ENCODE peak calls at places on chromosomes 13 and 19, in five cellular contexts. A is upper lobe of right lung; W is CD4-positive, alpha-beta memory T cell; S is effector memory CD4-positive, alpha-beta T cell; K is pancreas. V is an unnamed sample. For H3K9me3, the result is how much of the 10 kb centered on the place peaks cover.

GRCh38 chr13:78593129-78593528 is 10.2 kb downstream of the POU4F1 start:
- DNase-seq in A (no peak), W (no peak), S (no peak), K (no peak), V (no peak)

GRCh38 chr13:46901721-46902120 is 4.9 kb upstream of the HTR2A start:
- DNase-seq in A (no peak), W (no peak), S (no peak), K (no peak), V (no peak)

GRCh38 chr13:113029487-113030258 is 60.7 kb downstream of the MCF2L start:
- DNase-seq in A (no peak), W (peak), S (no peak), K (no peak), V (no peak)

GRCh38 chr19:46489445-46490272 is 6.0 kb downstream of the PNMA8B start:
- DNase-seq in A (peak), W (no peak), S (no peak), K (no peak), V (no peak)

GRCh38 chr13:93771782-93772181 is 545.2 kb downstream of the GPC6 start:
- DNase-seq in A (no peak), W (no peak), S (no peak), K (no peak), V (no peak)

GRCh38 chr13:110627351-110627750 is 12.0 kb downstream of the NAXD start:
- DNase-seq in A (no peak), W (no peak), S (no peak), K (no peak), V (no peak)

GRCh38 chr13:60484865-60485264 is 87.8 kb downstream of the TDRD3 start:
- DNase-seq in A (no peak), W (no peak), S (no peak), K (no peak), V (no peak)

GRCh38 chr19:12796146-12797071 is 5.1 kb downstream of the JUNB start:
- DNase-seq in A (peak), W (peak), S (peak), K (peak), V (peak)

GRCh38 chr13:24226762-24227161 is 66.2 kb downstream of the SPATA13 start:
- DNase-seq in A (no peak), W (no peak), S (no peak), K (no peak), V (no peak)

GRCh38 chr19:14114854-14115253 is 2.7 kb downstream of the PRKACA start:
- DNase-seq in A (peak), W (peak), S (peak), K (no peak), V (peak)

GRCh38 chr19:52492201-52492960 is 35.1 kb upstream of the ZNF808 start:
- DNase-seq in A (no peak), W (no peak), S (no peak), K (no peak), V (no peak)

GRCh38 chr19:46713781-46714522 is 3.0 kb downstream of the PRKD2 start:
- DNase-seq in A (peak), W (peak), S (peak), K (peak), V (peak)

GRCh38 chr13:98171806-98172569 is 5.1 kb downstream of the RNF113B start:
- DNase-seq in A (peak), W (no peak), S (no peak), K (no peak), V (no peak)

GRCh38 chr19:50455992-50456391 is 20.3 kb upstream of the EMC10 start:
- DNase-seq in A (no peak), W (no peak), S (no peak), K (no peak), V (no peak)

GRCh38 chr13:112146073-112146360 is 79.1 kb downstream of the SOX1 start:
- DNase-seq in A (peak), W (no peak), S (no peak), K (no peak), V (no peak)

GRCh38 chr19:12065100-12065538 is 588 bp downstream of the ZNF844 start:
- DNase-seq in A (no peak), W (no peak), S (no peak), K (no peak), V (no peak)

GRCh38 chr19:8262431-8262830 is 45.7 kb downstream of the CD320 start:
- DNase-seq in A (peak), W (no peak), S (no peak), K (peak), V (no peak)

GRCh38 chr19:13621413-13621812 is 115.1 kb upstream of the CACNA1A start:
- DNase-seq in A (no peak), W (no peak), S (no peak), K (no peak), V (no peak)

GRCh38 chr19:48660854-48661731 is 11.7 kb downstream of the NTN5 start:
- DNase-seq in A (peak), W (peak), S (peak), K (peak), V (peak)

GRCh38 chr13:30551194-30551593 is 66.5 kb upstream of the USPL1 start:
- DNase-seq in A (no peak), W (peak), S (no peak), K (no peak), V (no peak)

GRCh38 chr13:84810781-84811180 is 928.5 kb upstream of the SLITRK1 start:
- DNase-seq in A (no peak), W (no peak), S (no peak), K (no peak), V (no peak)

DNA sequence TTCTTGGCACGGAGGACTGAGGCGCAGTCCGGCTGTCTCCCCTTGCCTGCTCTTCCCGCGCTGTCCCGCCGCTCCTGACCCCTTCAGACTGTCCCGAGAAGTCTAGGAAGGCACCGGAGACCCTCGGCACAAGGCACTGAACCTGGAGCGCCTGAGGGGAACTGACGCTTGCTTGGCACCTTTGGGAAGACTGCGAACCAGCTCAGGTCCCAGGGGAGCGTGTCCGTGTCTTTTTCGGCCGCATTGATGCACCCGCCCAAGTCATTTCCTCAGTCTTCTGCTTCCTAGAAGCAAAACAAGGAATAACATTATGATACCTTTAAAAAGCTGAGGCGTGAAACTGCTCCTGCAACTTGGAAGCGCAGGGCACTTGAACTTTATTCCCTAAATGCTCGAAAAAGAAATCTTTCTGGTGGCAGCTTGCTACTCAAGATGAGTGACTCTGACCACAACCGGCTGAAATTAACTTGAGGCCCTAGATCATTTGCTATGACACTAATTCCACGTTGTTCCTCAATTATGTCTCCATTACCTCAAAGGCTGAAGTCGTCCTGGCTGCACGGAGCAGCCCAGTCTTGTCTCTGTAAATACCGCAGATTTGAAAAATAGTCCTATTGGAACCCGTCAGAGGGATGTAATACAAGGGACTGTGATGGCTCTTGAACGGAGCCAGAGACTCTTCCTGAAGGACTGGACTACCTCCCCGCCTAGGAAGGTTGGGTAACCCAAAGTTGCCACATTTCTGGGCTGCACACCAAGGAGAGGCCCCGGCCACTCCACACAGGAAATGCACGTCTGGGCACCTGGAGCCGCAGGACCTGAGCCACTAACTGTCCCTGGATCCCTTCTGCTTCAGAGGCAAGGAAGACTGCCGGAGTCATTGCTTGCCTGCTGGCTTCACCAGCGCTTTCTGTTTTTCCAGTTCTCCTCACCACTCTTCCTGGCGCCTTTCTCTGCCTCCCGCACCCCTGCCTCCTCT is 947 bp upstream of the FLT1 start:
- DNase-seq in A (peak), W (no peak), S (no peak), K (no peak), V (no peak)
- H3K9me3 ChIP-seq in A (under half), W (under half), S (under half), K (under half), V (under half)

DNA sequence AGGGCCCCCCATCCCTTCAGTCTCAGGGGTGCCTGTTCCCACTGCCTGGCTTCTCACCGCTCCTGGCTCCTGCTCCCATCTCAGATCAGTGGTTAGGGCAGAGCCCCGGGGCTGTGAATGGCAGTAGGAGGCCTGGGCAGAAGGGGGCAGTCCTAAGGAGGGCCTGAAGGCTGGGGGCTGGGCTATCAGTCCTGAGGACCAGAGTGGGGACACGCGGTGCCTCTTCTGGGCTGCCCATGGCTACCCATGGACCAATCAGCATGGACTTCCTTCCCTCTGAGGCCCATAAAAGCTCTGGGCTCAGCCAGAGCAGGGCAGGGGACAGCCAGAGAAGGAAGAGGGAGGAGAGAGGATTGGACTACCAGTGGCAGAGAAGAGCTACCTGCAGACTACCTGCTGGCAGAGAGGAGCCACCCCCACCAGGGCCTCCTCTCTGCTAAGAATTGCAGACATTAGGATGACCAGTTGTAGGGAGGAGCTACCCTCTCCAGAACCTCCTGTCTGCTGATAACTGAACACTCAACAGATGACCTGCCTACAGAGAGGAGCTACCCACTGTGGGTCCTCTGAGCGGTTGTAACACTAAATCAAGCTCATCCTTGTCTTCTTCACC is 12.1 kb upstream of the UBE2S start:
- DNase-seq in A (no peak), W (no peak), S (no peak), K (no peak), V (no peak)
- H3K9me3 ChIP-seq in A (under half), W (under half), S (under half), K (under half), V (under half)

GRCh38 chr19:57788114-57788692 is 18.7 kb downstream of the ZNF586 start:
- DNase-seq in A (no peak), W (no peak), S (no peak), K (no peak), V (no peak)
- H3K9me3 ChIP-seq in A (under half), W (under half), S (under half), K (under half), V (under half)

GRCh38 chr13:55627221-55627620 is 1513.5 kb upstream of the PRR20A start:
- DNase-seq in A (no peak), W (no peak), S (no peak), K (no peak), V (no peak)
- H3K9me3 ChIP-seq in A (under half), W (under half), S (under half), K (under half), V (under half)

GRCh38 chr13:44688652-44689051 is 112.5 kb upstream of the TSC22D1 start:
- DNase-seq in A (no peak), W (no peak), S (no peak), K (no peak), V (no peak)

GRCh38 chr13:44686478-44687071 is 110.4 kb upstream of the TSC22D1 start:
- DNase-seq in A (no peak), W (no peak), S (no peak), K (no peak), V (no peak)

GRCh38 chr13:44690376-44690775 is 114.2 kb upstream of the TSC22D1 start:
- DNase-seq in A (no peak), W (no peak), S (no peak), K (no peak), V (no peak)

GRCh38 chr13:44680746-44681355 is 104.7 kb upstream of the TSC22D1 start:
- DNase-seq in A (no peak), W (no peak), S (no peak), K (no peak), V (no peak)

DNA sequence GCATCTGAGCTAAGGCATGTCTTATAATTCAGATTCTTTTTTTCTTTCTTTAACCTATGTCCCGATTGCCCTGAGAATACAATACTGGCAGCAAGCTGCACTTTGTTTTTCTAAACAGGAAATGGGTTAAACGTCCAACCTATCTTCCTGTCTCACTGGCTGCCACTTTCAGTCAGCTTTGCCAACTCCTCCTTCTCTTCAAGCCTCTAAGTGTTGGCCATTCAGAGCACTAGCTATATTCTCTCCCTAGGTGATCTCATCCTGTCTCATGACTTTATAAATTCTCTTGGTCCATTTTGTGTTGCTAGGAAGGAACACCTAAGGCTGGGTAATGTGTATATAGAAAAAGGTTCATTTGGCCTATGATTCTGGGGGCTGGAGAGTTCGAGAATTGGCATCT is 109.5 kb upstream of the TSC22D1 start:
- DNase-seq in A (no peak), W (no peak), S (no peak), K (no peak), V (no peak)
- H3K9me3 ChIP-seq in A (under half), W (under half), S (under half), K (under half), V (under half)